ENCODE peak calls at places on chromosomes 12 and 14, in eight cellular contexts. One of them, this sample, is unnamed.

GRCh38 chr12:107058190-107058589 is 35.2 kb downstream of the CRY1 start:
- DNase-seq in T-cell: no peak
- DNase-seq in stomach: no peak
- DNase-seq in EL: no peak
- DNase-seq in astrocyte of the hippocampus: peak
- DNase-seq in fibroblast of the conjunctiva: no peak
- DNase-seq in stimulated activated CD4-positive, alpha-beta T cell treated with anti-CD3 and anti-CD28 coated beads, Interleukin-2, amount 100 ng/mL, for 24 hours: no peak
- DNase-seq in pons: no peak
- DNase-seq in this sample: no peak

GRCh38 chr12:56202366-56202765 is 13.1 kb upstream of the SMARCC2 start:
- DNase-seq in T-cell: no peak
- DNase-seq in stomach: no peak
- DNase-seq in EL: no peak
- DNase-seq in astrocyte of the hippocampus: no peak
- DNase-seq in fibroblast of the conjunctiva: no peak
- DNase-seq in stimulated activated CD4-positive, alpha-beta T cell treated with anti-CD3 and anti-CD28 coated beads, Interleukin-2, amount 100 ng/mL, for 24 hours: no peak
- DNase-seq in pons: no peak
- DNase-seq in this sample: no peak

GRCh38 chr12:52232916-52233461 is at the start of gene KRT7:
- DNase-seq in T-cell: no peak
- DNase-seq in stomach: no peak
- DNase-seq in EL: peak
- DNase-seq in astrocyte of the hippocampus: peak
- DNase-seq in fibroblast of the conjunctiva: no peak
- DNase-seq in stimulated activated CD4-positive, alpha-beta T cell treated with anti-CD3 and anti-CD28 coated beads, Interleukin-2, amount 100 ng/mL, for 24 hours: no peak
- DNase-seq in pons: no peak
- DNase-seq in this sample: no peak

GRCh38 chr12:47999816-48000215 is 4.5 kb downstream of the COL2A1 start:
- DNase-seq in T-cell: no peak
- DNase-seq in stomach: no peak
- DNase-seq in EL: no peak
- DNase-seq in astrocyte of the hippocampus: no peak
- DNase-seq in fibroblast of the conjunctiva: no peak
- DNase-seq in stimulated activated CD4-positive, alpha-beta T cell treated with anti-CD3 and anti-CD28 coated beads, Interleukin-2, amount 100 ng/mL, for 24 hours: no peak
- DNase-seq in pons: no peak
- DNase-seq in this sample: no peak

GRCh38 chr14:70622111-70622712 is 19.5 kb upstream of the TTC9 start:
- DNase-seq in T-cell: peak
- DNase-seq in stomach: peak
- DNase-seq in EL: peak
- DNase-seq in astrocyte of the hippocampus: peak
- DNase-seq in fibroblast of the conjunctiva: no peak
- DNase-seq in stimulated activated CD4-positive, alpha-beta T cell treated with anti-CD3 and anti-CD28 coated beads, Interleukin-2, amount 100 ng/mL, for 24 hours: peak
- DNase-seq in pons: no peak
- DNase-seq in this sample: no peak

GRCh38 chr14:51006781-51007211 is 62.5 kb upstream of the PYGL start:
- DNase-seq in T-cell: no peak
- DNase-seq in stomach: no peak
- DNase-seq in EL: peak
- DNase-seq in astrocyte of the hippocampus: peak
- DNase-seq in fibroblast of the conjunctiva: peak
- DNase-seq in stimulated activated CD4-positive, alpha-beta T cell treated with anti-CD3 and anti-CD28 coated beads, Interleukin-2, amount 100 ng/mL, for 24 hours: no peak
- DNase-seq in pons: peak
- DNase-seq in this sample: no peak

GRCh38 chr14:30996892-30997659 is 28.4 kb upstream of the AP4S1 start:
- DNase-seq in T-cell: no peak
- DNase-seq in stomach: no peak
- DNase-seq in EL: no peak
- DNase-seq in astrocyte of the hippocampus: no peak
- DNase-seq in fibroblast of the conjunctiva: no peak
- DNase-seq in stimulated activated CD4-positive, alpha-beta T cell treated with anti-CD3 and anti-CD28 coated beads, Interleukin-2, amount 100 ng/mL, for 24 hours: no peak
- DNase-seq in pons: no peak
- DNase-seq in this sample: no peak

GRCh38 chr14:81453166-81453766 is 53.1 kb upstream of the STON2 start:
- DNase-seq in T-cell: peak
- DNase-seq in stomach: peak
- DNase-seq in EL: peak
- DNase-seq in astrocyte of the hippocampus: peak
- DNase-seq in fibroblast of the conjunctiva: peak
- DNase-seq in stimulated activated CD4-positive, alpha-beta T cell treated with anti-CD3 and anti-CD28 coated beads, Interleukin-2, amount 100 ng/mL, for 24 hours: peak
- DNase-seq in pons: peak
- DNase-seq in this sample: no peak

GRCh38 chr12:59403259-59403932 is 192.4 kb upstream of the SLC16A7 start:
- DNase-seq in T-cell: peak
- DNase-seq in stomach: peak
- DNase-seq in EL: peak
- DNase-seq in astrocyte of the hippocampus: peak
- DNase-seq in fibroblast of the conjunctiva: peak
- DNase-seq in stimulated activated CD4-positive, alpha-beta T cell treated with anti-CD3 and anti-CD28 coated beads, Interleukin-2, amount 100 ng/mL, for 24 hours: peak
- DNase-seq in pons: peak
- DNase-seq in this sample: no peak

GRCh38 chr14:21735200-21735599 is 61.6 kb upstream of the OR4E1 start:
- DNase-seq in T-cell: no peak
- DNase-seq in stomach: no peak
- DNase-seq in EL: no peak
- DNase-seq in astrocyte of the hippocampus: no peak
- DNase-seq in fibroblast of the conjunctiva: no peak
- DNase-seq in stimulated activated CD4-positive, alpha-beta T cell treated with anti-CD3 and anti-CD28 coated beads, Interleukin-2, amount 100 ng/mL, for 24 hours: no peak
- DNase-seq in pons: no peak
- DNase-seq in this sample: no peak

GRCh38 chr12:32379213-32379612 is 20.1 kb upstream of the FGD4 start:
- DNase-seq in T-cell: no peak
- DNase-seq in stomach: no peak
- DNase-seq in EL: no peak
- DNase-seq in astrocyte of the hippocampus: no peak
- DNase-seq in fibroblast of the conjunctiva: no peak
- DNase-seq in stimulated activated CD4-positive, alpha-beta T cell treated with anti-CD3 and anti-CD28 coated beads, Interleukin-2, amount 100 ng/mL, for 24 hours: no peak
- DNase-seq in pons: no peak
- DNase-seq in this sample: no peak

GRCh38 chr14:20412422-20412821 is 879 bp downstream of the TEP1 start:
- DNase-seq in T-cell: no peak
- DNase-seq in stomach: no peak
- DNase-seq in EL: peak
- DNase-seq in astrocyte of the hippocampus: peak
- DNase-seq in fibroblast of the conjunctiva: no peak
- DNase-seq in stimulated activated CD4-positive, alpha-beta T cell treated with anti-CD3 and anti-CD28 coated beads, Interleukin-2, amount 100 ng/mL, for 24 hours: no peak
- DNase-seq in pons: no peak
- DNase-seq in this sample: no peak

GRCh38 chr12:100576311-100577036 is 3.0 kb downstream of the GAS2L3 start:
- DNase-seq in T-cell: no peak
- DNase-seq in stomach: no peak
- DNase-seq in EL: peak
- DNase-seq in astrocyte of the hippocampus: no peak
- DNase-seq in fibroblast of the conjunctiva: peak
- DNase-seq in stimulated activated CD4-positive, alpha-beta T cell treated with anti-CD3 and anti-CD28 coated beads, Interleukin-2, amount 100 ng/mL, for 24 hours: no peak
- DNase-seq in pons: no peak
- DNase-seq in this sample: no peak

This sample was measured in esophagus muscularis mucosa.